ENCODE peak calls at places on chromosomes 4 and X, in four cellular contexts. I is HEK293T, H is WTC11, L is activated T-cell treated with anti-CD3 and anti-CD28 coated beads for 4 hours. P is an unnamed sample.
A peak's percentile ranks its signal among the peaks of the same experiment; 100 is the strongest.

GRCh38 chr4:89316931-89317366 is 9.3 kb upstream of the GPRIN3 start:
- DNase-seq in I (no peak), H (no peak), L (no peak), P (no peak)

GRCh38 chr4:183757105-183757504 is 98.0 kb downstream of the TRAPPC11 start:
- DNase-seq in I (no peak), H (no peak), L (no peak), P (no peak)

GRCh38 chrX:14027511-14028019 is 2.1 kb downstream of the GEMIN8 start:
- DNase-seq in I (no peak), H (no peak), L (no peak), P (no peak)

GRCh38 chr4:166279261-166279660 is 406.2 kb downstream of the TLL1 start:
- DNase-seq in I (no peak), H (no peak), L (no peak), P (no peak)

GRCh38 chrX:141839856-141840255 is 1.7 kb downstream of the MAGEC3 start:
- DNase-seq in I (no peak), H (no peak), L (no peak), P (no peak)

GRCh38 chrX:13064599-13065143 is 20.3 kb upstream of the FAM9C start:
- DNase-seq in I (no peak), H (no peak), L (no peak), P (no peak)

GRCh38 chrX:35380808-35381700 is 417.1 kb upstream of the MAGEB16 start:
- DNase-seq in I (peak; percentile 6), H (no peak), L (no peak), P (peak; percentile 10)

GRCh38 chr4:2812600-2812932 is 19.7 kb downstream of the SH3BP2 start:
- DNase-seq in I (no peak), H (no peak), L (no peak), P (no peak)

GRCh38 chr4:34181311-34181808 is 2063.0 kb downstream of the ARAP2 start:
- DNase-seq in I (no peak), H (no peak), L (no peak), P (no peak)

GRCh38 chr4:8777320-8778196 is 94.1 kb downstream of the HMX1 start:
- DNase-seq in I (no peak), H (no peak), L (no peak), P (no peak)

GRCh38 chrX:20418379-20418778 is 151.7 kb upstream of the RPS6KA3 start:
- DNase-seq in I (no peak), H (no peak), L (no peak), P (no peak)

GRCh38 chrX:13569479-13570244 is at the start of gene EGFL6:
- DNase-seq in I (no peak), H (peak; percentile 21), L (no peak), P (no peak)

GRCh38 chr4:182809417-182810102 is 107.6 kb downstream of the DCTD start:
- DNase-seq in I (no peak), H (peak; percentile 50), L (no peak), P (no peak)

GRCh38 chr4:169225058-169225751 is 45.6 kb downstream of the SH3RF1 start:
- DNase-seq in I (no peak), H (no peak), L (no peak), P (no peak)

GRCh38 chr4:100295792-100296191 is 105.5 kb upstream of the DDIT4L start:
- DNase-seq in I (no peak), H (no peak), L (no peak), P (no peak)

GRCh38 chr4:121554377-121554776 is 142.4 kb downstream of the ANXA5 start:
- DNase-seq in I (no peak), H (no peak), L (no peak), P (no peak)

GRCh38 chr4:4461850-4462249 is 74.9 kb downstream of the NSG1 start:
- DNase-seq in I (no peak), H (no peak), L (no peak), P (peak; percentile 29)

GRCh38 chr4:37662861-37663390 is 23.2 kb downstream of the RELL1 start:
- DNase-seq in I (no peak), H (no peak), L (no peak), P (no peak)

GRCh38 chr4:140724780-140725179 is 31.4 kb downstream of the TBC1D9 start:
- DNase-seq in I (no peak), H (no peak), L (no peak), P (no peak)

GRCh38 chrX:124529786-124530185 is 183.4 kb downstream of the SH2D1A start:
- DNase-seq in I (no peak), H (no peak), L (no peak), P (no peak)

GRCh38 chr4:81260443-81261102 is 45.6 kb upstream of the PRKG2 start:
- DNase-seq in I (peak; percentile 8), H (peak; percentile 14), L (no peak), P (no peak)

GRCh38 chr4:186840222-186840701 is 116.6 kb upstream of the FAT1 start:
- DNase-seq in I (no peak), H (no peak), L (no peak), P (no peak)

GRCh38 chr4:169619518-169619957 is 840 bp upstream of the CLCN3 start:
- DNase-seq in I (peak; percentile 43), H (peak; percentile 25), L (peak; percentile 38), P (peak; percentile 41)

GRCh38 chr4:186829740-186830449 is 106.2 kb upstream of the FAT1 start:
- DNase-seq in I (no peak), H (no peak), L (no peak), P (no peak)

GRCh38 chrX:26783512-26784225 is 567.7 kb downstream of the MAGEB5 start:
- DNase-seq in I (peak; percentile 32), H (peak; percentile 16), L (no peak), P (peak; percentile 54)

GRCh38 chr4:109465065-109465464 is 31.4 kb downstream of the SEC24B start:
- DNase-seq in I (no peak), H (no peak), L (no peak), P (no peak)

GRCh38 chrX:94576367-94577004 is 902.5 kb downstream of the FAM133A start:
- DNase-seq in I (no peak), H (no peak), L (no peak), P (no peak)

GRCh38 chr4:80197601-80198444 is 520 bp downstream of the PRDM8 start:
- DNase-seq in I (peak; percentile 40), H (peak; percentile 61), L (no peak), P (peak; percentile 33)

GRCh38 chr4:185671496-185671895 is 136.2 kb upstream of the PDLIM3 start:
- DNase-seq in I (no peak), H (no peak), L (no peak), P (no peak)

GRCh38 chrX:150692837-150693781 is at the start of gene MTMR1:
- DNase-seq in I (peak; percentile 70), H (no peak), L (peak; percentile 40), P (no peak)

GRCh38 chr4:91111556-91111955 is 984.4 kb downstream of the CCSER1 start:
- DNase-seq in I (no peak), H (no peak), L (no peak), P (no peak)

GRCh38 chr4:3735196-3735595 is 31.0 kb upstream of the ADRA2C start:
- DNase-seq in I (no peak), H (no peak), L (no peak), P (no peak)

GRCh38 chr4:136831553-136831952 is 700.7 kb downstream of the PCDH18 start:
- DNase-seq in I (no peak), H (peak; percentile 41), L (no peak), P (no peak)

GRCh38 chr4:60344908-60345307 is 855.2 kb upstream of the ADGRL3 start:
- DNase-seq in I (no peak), H (no peak), L (no peak), P (no peak)

GRCh38 chr4:177214935-177215334 is 94.7 kb upstream of the NEIL3 start:
- DNase-seq in I (no peak), H (no peak), L (no peak), P (no peak)